ENCODE peak calls at places on chromosomes 6 and 20, in nine cellular contexts. N is NCI-H1436; E is effector CD8-positive, alpha-beta T cell; R is NAMALWA; X is stimulated activated naive CD8-positive, alpha-beta T cell treated with anti-CD3 and anti-CD28 coated beads, Interleukin-15, Interleukin-2, amounts not matched to agents 100 U/mL and 50 U/mL, for 24 hours; K is RWPE1; B is uterus; I is NCI-H774; U is ACHN. Q is an unnamed sample.

GRCh38 chr6:166029506-166029905 is 138.1 kb downstream of the TBXT start:
- DNase-seq in N (no peak), E (no peak), R (no peak), X (no peak), K (no peak), B (no peak), I (no peak), U (no peak), Q (no peak)

GRCh38 chr6:139126255-139126654 is 8.6 kb upstream of the HECA start:
- DNase-seq in N (no peak), E (no peak), R (no peak), X (no peak), K (peak), B (no peak), I (no peak), U (no peak), Q (no peak)

GRCh38 chr6:42968783-42969182 is 8.2 kb downstream of the GNMT start:
- DNase-seq in N (no peak), E (no peak), R (no peak), X (no peak), K (no peak), B (no peak), I (no peak), U (no peak), Q (no peak)

GRCh38 chr20:58651548-58651822 is 402 bp downstream of the STX16 start:
- DNase-seq in N (no peak), E (no peak), R (no peak), X (no peak), K (no peak), B (peak), I (no peak), U (no peak), Q (no peak)

GRCh38 chr6:81226957-81227356 is 525.5 kb downstream of the TENT5A start:
- DNase-seq in N (no peak), E (no peak), R (no peak), X (no peak), K (no peak), B (no peak), I (no peak), U (no peak), Q (no peak)

GRCh38 chr6:5540375-5540774 is 279.1 kb downstream of the FARS2 start:
- DNase-seq in N (no peak), E (no peak), R (no peak), X (no peak), K (no peak), B (no peak), I (no peak), U (no peak), Q (no peak)

GRCh38 chr6:78599526-78599925 is 267.8 kb upstream of the IRAK1BP1 start:
- DNase-seq in N (no peak), E (no peak), R (no peak), X (no peak), K (no peak), B (no peak), I (no peak), U (no peak), Q (no peak)

GRCh38 chr6:7919871-7920270 is 9.3 kb upstream of the TXNDC5 start:
- DNase-seq in N (no peak), E (no peak), R (no peak), X (peak), K (peak), B (peak), I (no peak), U (no peak), Q (peak)

GRCh38 chr6:139073118-139073517 is 44.6 kb downstream of the ABRACL start:
- DNase-seq in N (no peak), E (no peak), R (no peak), X (no peak), K (no peak), B (no peak), I (no peak), U (no peak), Q (no peak)

GRCh38 chr20:7672551-7672950 is 267.7 kb downstream of the HAO1 start:
- DNase-seq in N (no peak), E (no peak), R (no peak), X (no peak), K (no peak), B (no peak), I (no peak), U (no peak), Q (no peak)

GRCh38 chr6:36755435-36756348 is 58.1 kb downstream of the RAB44 start:
- DNase-seq in N (no peak), E (no peak), R (peak), X (peak), K (peak), B (no peak), I (no peak), U (no peak), Q (no peak)

GRCh38 chr6:53107091-53107490 is 41.5 kb downstream of the GCM1 start:
- DNase-seq in N (no peak), E (no peak), R (no peak), X (no peak), K (no peak), B (no peak), I (no peak), U (peak), Q (no peak)

GRCh38 chr6:152206072-152206818 is 398.8 kb downstream of the ESR1 start:
- DNase-seq in N (no peak), E (peak), R (peak), X (peak), K (no peak), B (peak), I (no peak), U (peak), Q (peak)

GRCh38 chr6:37078814-37079213 is 73.4 kb downstream of the FGD2 start:
- DNase-seq in N (no peak), E (no peak), R (no peak), X (no peak), K (no peak), B (no peak), I (no peak), U (no peak), Q (no peak)

GRCh38 chr6:23728707-23729106 is 397.3 kb upstream of the NRSN1 start:
- DNase-seq in N (no peak), E (no peak), R (no peak), X (no peak), K (no peak), B (no peak), I (no peak), U (no peak), Q (no peak)